ENCODE peak calls at places on chromosomes 2 and 18, in four cellular contexts. J is NCI-H774; U is hypothalamus; B is stimulated activated CD4-positive, alpha-beta T cell treated with anti-CD3 and anti-CD28 coated beads, Interleukin-4, amount 100 ng/mL, for 24 hours. Q is an unnamed sample.

GRCh38 chr2:226837787-226838603 is 2.1 kb downstream of the RHBDD1 start:
- DNase-seq in U (no peak), B (no peak), J (no peak), Q (no peak)

GRCh38 chr2:45968946-45969584 is 317.6 kb downstream of the PRKCE start:
- DNase-seq in U (no peak), J (no peak), B (no peak), Q (no peak)

GRCh38 chr18:64183674-64184073 is 34.8 kb upstream of the LINC00305 start:
- DNase-seq in J (no peak), B (no peak), U (no peak), Q (no peak)

GRCh38 chr2:182894174-182894573 is 27.7 kb upstream of the FRZB start:
- DNase-seq in U (no peak), B (no peak), J (no peak), Q (no peak)

GRCh38 chr2:149087751-149088150 is 49.3 kb downstream of the LYPD6B start:
- DNase-seq in J (no peak), U (no peak), B (no peak), Q (no peak)

GRCh38 chr2:119085613-119086012 is 72.9 kb downstream of the C1QL2 start:
- DNase-seq in U (no peak), B (no peak), J (no peak), Q (no peak)

GRCh38 chr2:156436477-156437085 is 402 bp downstream of the GPD2 start:
- DNase-seq in B (peak; percentile 33), J (no peak), U (no peak), Q (no peak)

GRCh38 chr18:45526120-45526841 is 89.0 kb upstream of the SLC14A2 start:
- DNase-seq in J (no peak), B (no peak), U (no peak), Q (no peak)

GRCh38 chr2:39020383-39020782 is 100.5 kb downstream of the SOS1 start:
- DNase-seq in J (no peak), U (no peak), B (no peak), Q (no peak)

GRCh38 chr2:143210446-143210819 is 81.2 kb downstream of the ARHGAP15 start:
- DNase-seq in B (no peak), J (no peak), U (no peak), Q (no peak)

GRCh38 chr2:173828189-173829157 is 136.7 kb downstream of the SP3 start:
- DNase-seq in U (no peak), J (no peak), B (no peak), Q (no peak)

GRCh38 chr2:727071-727470 is 49.9 kb upstream of the TMEM18 start:
- DNase-seq in U (no peak), J (no peak), B (no peak), Q (no peak)

GRCh38 chr2:27653397-27653796 is 10.0 kb downstream of the SUPT7L start:
- DNase-seq in U (no peak), B (no peak), J (no peak), Q (no peak)

GRCh38 chr2:158060862-158061435 is 40.7 kb upstream of the UPP2 start:
- DNase-seq in U (no peak), B (no peak), J (no peak), Q (no peak)

GRCh38 chr18:59767732-59768131 is 70.5 kb upstream of the CCBE1 start:
- DNase-seq in J (no peak), U (no peak), B (no peak), Q (no peak)

GRCh38 chr2:74420006-74420405 is 1.4 kb downstream of the C2orf81 start:
- DNase-seq in J (no peak), B (no peak), U (no peak), Q (no peak)

GRCh38 chr2:169362346-169363026 is at the start of gene LRP2:
- DNase-seq in U (no peak), J (no peak), B (peak; percentile 11), Q (no peak)

GRCh38 chr18:36187826-36188721 is 777 bp downstream of the MOCOS start:
- DNase-seq in J (no peak), U (no peak), B (no peak), Q (no peak)

GRCh38 chr2:85439986-85440385 is 21.5 kb downstream of the SH2D6 start:
- DNase-seq in B (no peak), J (no peak), U (no peak), Q (no peak)

GRCh38 chr2:60849165-60849564 is 32.2 kb upstream of the REL start:
- DNase-seq in U (no peak), J (no peak), B (no peak), Q (no peak)

GRCh38 chr2:118763797-118764196 is 83.7 kb downstream of the EN1 start:
- DNase-seq in B (no peak), J (no peak), U (no peak), Q (no peak)

GRCh38 chr2:239959059-239959971 is 65.8 kb downstream of the NDUFA10 start:
- DNase-seq in B (no peak), J (no peak), U (no peak), Q (no peak)

GRCh38 chr18:79576686-79577351 is 102.8 kb upstream of the CTDP1 start:
- DNase-seq in J (no peak), U (peak; percentile 66), B (no peak), Q (no peak)

GRCh38 chr2:234494361-234495075 is 2.4 kb downstream of the ARL4C start:
- DNase-seq in B (peak; percentile 33), J (peak; percentile 59), U (no peak), Q (peak; percentile 43)

GRCh38 chr2:149099298-149099697 is 60.8 kb downstream of the LYPD6B start:
- DNase-seq in B (no peak), J (no peak), U (no peak), Q (no peak)

GRCh38 chr2:39107724-39108273 is 13.1 kb downstream of the SOS1 start:
- DNase-seq in U (no peak), J (no peak), B (no peak), Q (no peak)

GRCh38 chr2:23940262-23940975 is at the start of gene UBXN2A:
- DNase-seq in J (peak; percentile 80), U (peak; percentile 33), B (peak; percentile 70), Q (peak; percentile 82)

GRCh38 chr18:49668583-49669290 is 106.9 kb downstream of the LIPG start:
- DNase-seq in J (no peak), B (no peak), U (no peak), Q (no peak)

GRCh38 chr18:48328473-48329205 is 80.5 kb downstream of the ZBTB7C start:
- DNase-seq in J (no peak), B (no peak), U (no peak), Q (no peak)

GRCh38 chr2:48870503-48870902 is 115.0 kb upstream of the LHCGR start:
- DNase-seq in J (no peak), U (no peak), B (no peak), Q (no peak)

GRCh38 chr18:31679133-31679731 is 5.1 kb downstream of the B4GALT6 start:
- DNase-seq in U (no peak), B (no peak), J (no peak), Q (no peak)

GRCh38 chr2:20034218-20034617 is 17.2 kb downstream of the LAPTM4A start:
- DNase-seq in U (no peak), B (no peak), J (no peak), Q (no peak)

GRCh38 chr2:239112127-239112774 is 264.4 kb downstream of the TWIST2 start:
- DNase-seq in J (no peak), U (no peak), B (no peak), Q (no peak)

GRCh38 chr2:222423186-222423585 is 1.2 kb upstream of the SGPP2 start:
- DNase-seq in J (no peak), B (no peak), U (no peak), Q (no peak)

GRCh38 chr2:6354546-6354945 is 511.2 kb downstream of the CMPK2 start:
- DNase-seq in B (no peak), U (no peak), J (no peak), Q (no peak)

GRCh38 chr18:8662574-8663255 is 42.6 kb upstream of the MTCL1 start:
- DNase-seq in J (peak; percentile 87), U (no peak), B (no peak), Q (no peak)

Q was measured in NCI-H1436.